ENCODE peak calls at places on chromosomes 1 and 21, in four cellular contexts. E, C, S and X are unnamed samples.

GRCh38 chr1:230883964-230884363 is 15.6 kb upstream of the C1orf198 start:
- DNase-seq in S (no peak), C (no peak), E (no peak), X (no peak)

GRCh38 chr1:27527857-27528700 is 38.1 kb upstream of the WASF2 start:
- DNase-seq in C (peak; percentile 50), S (no peak), E (no peak), X (no peak)

GRCh38 chr1:226892534-226892895 is 22.1 kb downstream of the PSEN2 start:
- DNase-seq in E (no peak), S (no peak), C (no peak), X (no peak)

GRCh38 chr1:55702064-55702463 is 486.9 kb upstream of the USP24 start:
- DNase-seq in C (no peak), E (peak; percentile 63), S (peak; percentile 58), X (peak; percentile 57)

GRCh38 chr21:31364265-31364945 is 20.3 kb upstream of the TIAM1 start:
- DNase-seq in E (no peak), C (no peak), S (no peak), X (no peak)

GRCh38 chr21:15842565-15842880 is 112.7 kb downstream of the USP25 start:
- DNase-seq in S (no peak), C (no peak), E (no peak), X (no peak)

GRCh38 chr1:5651496-5651895 is 340.7 kb downstream of the NPHP4 start:
- DNase-seq in C (no peak), S (no peak), E (no peak), X (no peak)

GRCh38 chr21:31675332-31675731 is 15.8 kb downstream of the SOD1 start:
- DNase-seq in E (no peak), C (no peak), S (no peak), X (no peak)

GRCh38 chr1:93814059-93814794 is 64.8 kb downstream of the DNTTIP2 start:
- DNase-seq in S (peak; percentile 91), E (peak; percentile 92), C (peak; percentile 60), X (peak; percentile 88)

GRCh38 chr1:59730302-59730701 is 84.4 kb upstream of the HOOK1 start:
- DNase-seq in S (peak; percentile 60), C (no peak), E (peak; percentile 54), X (peak; percentile 91)

GRCh38 chr21:36747815-36748381 is 49.0 kb downstream of the SIM2 start:
- DNase-seq in E (peak; percentile 42), S (peak; percentile 42), C (peak; percentile 88), X (peak; percentile 13)

GRCh38 chr1:33306061-33306460 is 14.8 kb downstream of the A3GALT2 start:
- DNase-seq in S (no peak), C (no peak), E (no peak), X (no peak)

GRCh38 chr1:29234471-29234870 is 1.9 kb upstream of the PTPRU start:
- DNase-seq in C (no peak), S (no peak), E (no peak), X (no peak)

GRCh38 chr1:227764019-227764391 is 28.8 kb downstream of the SNAP47 start:
- DNase-seq in C (no peak), E (no peak), S (no peak), X (peak; percentile 17)

GRCh38 chr1:224182057-224182865 is 779 bp upstream of the DEGS1 start:
- DNase-seq in C (no peak), S (no peak), E (no peak), X (no peak)

GRCh38 chr1:92043621-92044020 is 13.8 kb downstream of the EPHX4 start:
- DNase-seq in S (no peak), E (no peak), C (no peak), X (no peak)

DNA sequence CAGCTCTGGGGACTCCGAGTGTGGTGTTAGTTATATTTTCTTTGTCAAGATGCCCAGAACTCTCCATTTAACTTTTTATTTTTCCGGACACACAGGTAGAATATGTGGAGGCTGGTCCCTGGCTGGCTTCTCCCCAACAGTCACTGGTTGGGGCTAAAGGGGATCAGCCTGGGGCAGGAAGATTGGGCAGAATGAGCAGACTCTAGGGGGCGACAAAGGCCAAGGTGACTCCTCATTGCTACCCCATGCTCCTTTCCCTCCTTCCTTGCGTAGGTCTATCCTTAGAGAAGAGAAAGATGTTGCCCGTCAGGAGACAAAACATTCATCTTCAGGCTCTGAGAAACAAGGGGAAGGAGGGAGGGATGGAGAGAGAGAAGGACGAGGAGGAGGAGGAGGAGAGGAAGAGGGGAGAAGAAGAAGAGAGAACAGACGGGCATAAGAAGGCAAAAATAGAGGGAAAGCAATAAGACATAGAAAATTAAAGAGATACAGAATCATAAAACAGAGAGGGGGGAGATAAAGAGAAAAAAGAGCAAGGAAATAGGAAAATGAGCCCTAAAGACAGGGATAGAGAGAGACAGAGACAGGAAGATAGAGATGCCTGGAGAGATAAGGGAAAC is 89.9 kb downstream of the FOXD2 start:
- DNase-seq in C (peak; percentile 35), E (no peak), S (no peak), X (no peak)
- TF ChIP-seq CTCF in C (peak; percentile 34), E (peak; percentile 22), S (peak; percentile 25), X (peak; percentile 21)

GRCh38 chr1:3391711-3392110 is 62.8 kb upstream of the ARHGEF16 start:
- DNase-seq in E (no peak), C (no peak), S (no peak), X (no peak)
- TF ChIP-seq CTCF in E (no peak), C (no peak), S (no peak), X (no peak)

GRCh38 chr1:200873671-200874397 is 1.1 kb downstream of the GPR25 start:
- DNase-seq in E (no peak), C (peak; percentile 40), S (no peak), X (no peak)
- TF ChIP-seq CTCF in E (no peak), C (no peak), S (no peak), X (no peak)

GRCh38 chr1:73635021-73635420 is 563.0 kb downstream of the LRRIQ3 start:
- DNase-seq in C (no peak), E (no peak), S (no peak), X (no peak)
- TF ChIP-seq CTCF in C (no peak), E (no peak), S (no peak), X (no peak)

GRCh38 chr1:182015360-182015759 is 46.2 kb downstream of the ZNF648 start:
- DNase-seq in S (no peak), E (no peak), C (no peak), X (peak; percentile 1)
- TF ChIP-seq CTCF in S (no peak), E (no peak), C (no peak), X (peak; percentile 16)

GRCh38 chr1:95733671-95734070 is 499.7 kb downstream of the RWDD3 start:
- DNase-seq in S (no peak), C (no peak), E (no peak), X (no peak)

GRCh38 chr1:95730986-95731385 is 497.0 kb downstream of the RWDD3 start:
- DNase-seq in C (no peak), S (no peak), E (no peak), X (no peak)

GRCh38 chr1:95733031-95733430 is 499.0 kb downstream of the RWDD3 start:
- DNase-seq in E (no peak), S (no peak), C (no peak), X (no peak)

GRCh38 chr1:95731466-95731865 is 497.5 kb downstream of the RWDD3 start:
- DNase-seq in E (no peak), C (no peak), S (no peak), X (no peak)

DNA sequence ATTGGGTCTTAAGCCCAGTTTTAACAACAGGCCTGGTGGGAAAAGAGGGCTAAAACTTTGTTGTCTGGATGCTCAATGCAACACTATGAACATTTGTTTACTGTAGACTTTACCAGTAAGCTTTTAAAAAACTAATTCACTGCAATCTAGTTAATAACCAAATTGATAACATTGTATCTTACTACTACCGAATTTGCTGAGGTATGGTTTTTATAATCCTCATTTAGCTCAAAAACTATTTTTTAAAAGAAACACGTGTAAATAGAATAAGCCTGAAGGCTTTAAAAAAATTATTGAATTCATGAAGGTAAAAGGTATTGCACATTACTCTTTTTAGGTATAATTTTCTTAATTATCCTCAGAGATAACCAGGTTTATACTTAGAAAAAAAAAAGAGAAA is 500.6 kb downstream of the RWDD3 start:
- DNase-seq in C (no peak), E (no peak), S (no peak), X (no peak)
- TF ChIP-seq CTCF in C (no peak), E (no peak), S (no peak), X (no peak)